ENCODE peak calls at places on chromosomes 12 and 14, in seven cellular contexts. One of them, this sample, is unnamed.

GRCh38 chr14:102138535-102138934 is 1.2 kb upstream of the WDR20 start:
- DNase-seq in lower lobe of right lung: no peak
- DNase-seq in fibroblast of lung: no peak
- DNase-seq in effector memory CD4-positive, alpha-beta T cell: no peak
- DNase-seq in SK-N-SH: no peak
- DNase-seq in ovary: no peak
- DNase-seq in pancreas: no peak
- DNase-seq in this sample: no peak

GRCh38 chr12:104275689-104276088 is 27.9 kb upstream of the EID3 start:
- DNase-seq in fibroblast of lung: no peak
- DNase-seq in effector memory CD4-positive, alpha-beta T cell: no peak
- DNase-seq in ovary: no peak
- DNase-seq in lower lobe of right lung: no peak
- DNase-seq in pancreas: no peak
- DNase-seq in SK-N-SH: no peak
- DNase-seq in this sample: no peak

GRCh38 chr12:19323768-19324167 is 115.5 kb upstream of the AEBP2 start:
- DNase-seq in fibroblast of lung: no peak
- DNase-seq in effector memory CD4-positive, alpha-beta T cell: no peak
- DNase-seq in SK-N-SH: no peak
- DNase-seq in pancreas: no peak
- DNase-seq in lower lobe of right lung: no peak
- DNase-seq in ovary: no peak
- DNase-seq in this sample: no peak

GRCh38 chr14:74389980-74390379 is 36.0 kb downstream of the SYNDIG1L start:
- DNase-seq in lower lobe of right lung: no peak
- DNase-seq in pancreas: peak; percentile 65
- DNase-seq in fibroblast of lung: no peak
- DNase-seq in ovary: no peak
- DNase-seq in SK-N-SH: no peak
- DNase-seq in effector memory CD4-positive, alpha-beta T cell: no peak
- DNase-seq in this sample: no peak

GRCh38 chr12:77606348-77606747 is 224.3 kb upstream of the NAV3 start:
- DNase-seq in effector memory CD4-positive, alpha-beta T cell: no peak
- DNase-seq in pancreas: no peak
- DNase-seq in ovary: no peak
- DNase-seq in SK-N-SH: no peak
- DNase-seq in fibroblast of lung: no peak
- DNase-seq in lower lobe of right lung: no peak
- DNase-seq in this sample: no peak

GRCh38 chr12:29148958-29149690 is at the start of gene FAR2:
- DNase-seq in lower lobe of right lung: peak; percentile 76
- DNase-seq in ovary: no peak
- DNase-seq in SK-N-SH: peak; percentile 85
- DNase-seq in pancreas: peak; percentile 65
- DNase-seq in fibroblast of lung: peak; percentile 53
- DNase-seq in effector memory CD4-positive, alpha-beta T cell: peak; percentile 31
- DNase-seq in this sample: peak; percentile 91

GRCh38 chr14:77051101-77051500 is 22.6 kb upstream of the IRF2BPL start:
- DNase-seq in SK-N-SH: peak; percentile 64
- DNase-seq in pancreas: no peak
- DNase-seq in ovary: no peak
- DNase-seq in fibroblast of lung: no peak
- DNase-seq in lower lobe of right lung: peak; percentile 88
- DNase-seq in effector memory CD4-positive, alpha-beta T cell: no peak
- DNase-seq in this sample: peak; percentile 89

GRCh38 chr14:71287567-71287966 is 380.3 kb downstream of the PCNX1 start:
- DNase-seq in pancreas: no peak
- DNase-seq in effector memory CD4-positive, alpha-beta T cell: no peak
- DNase-seq in lower lobe of right lung: no peak
- DNase-seq in ovary: no peak
- DNase-seq in fibroblast of lung: no peak
- DNase-seq in SK-N-SH: no peak
- DNase-seq in this sample: no peak

GRCh38 chr12:115337693-115338543 is 653.9 kb upstream of the TBX3 start:
- DNase-seq in effector memory CD4-positive, alpha-beta T cell: no peak
- DNase-seq in pancreas: no peak
- DNase-seq in lower lobe of right lung: no peak
- DNase-seq in ovary: no peak
- DNase-seq in fibroblast of lung: peak; percentile 88
- DNase-seq in SK-N-SH: no peak
- DNase-seq in this sample: no peak

GRCh38 chr14:91754819-91755218 is 22.9 kb upstream of the CATSPERB start:
- DNase-seq in SK-N-SH: no peak
- DNase-seq in effector memory CD4-positive, alpha-beta T cell: no peak
- DNase-seq in fibroblast of lung: no peak
- DNase-seq in ovary: no peak
- DNase-seq in lower lobe of right lung: no peak
- DNase-seq in pancreas: peak; percentile 31
- DNase-seq in this sample: no peak

GRCh38 chr14:56390859-56391258 is 188.7 kb upstream of the TMEM260 start:
- DNase-seq in SK-N-SH: no peak
- DNase-seq in fibroblast of lung: no peak
- DNase-seq in lower lobe of right lung: no peak
- DNase-seq in pancreas: no peak
- DNase-seq in ovary: no peak
- DNase-seq in effector memory CD4-positive, alpha-beta T cell: no peak
- DNase-seq in this sample: no peak

GRCh38 chr12:16828891-16829290 is 222.9 kb upstream of the LMO3 start:
- DNase-seq in effector memory CD4-positive, alpha-beta T cell: no peak
- DNase-seq in lower lobe of right lung: no peak
- DNase-seq in SK-N-SH: no peak
- DNase-seq in ovary: no peak
- DNase-seq in fibroblast of lung: no peak
- DNase-seq in pancreas: no peak
- DNase-seq in this sample: no peak

GRCh38 chr12:67269632-67270578 is 747 bp downstream of the CAND1 start:
- DNase-seq in SK-N-SH: peak; percentile 72
- DNase-seq in lower lobe of right lung: peak; percentile 63
- DNase-seq in pancreas: peak; percentile 80
- DNase-seq in ovary: peak; percentile 59
- DNase-seq in fibroblast of lung: peak; percentile 39
- DNase-seq in effector memory CD4-positive, alpha-beta T cell: peak; percentile 31
- DNase-seq in this sample: peak; percentile 93

GRCh38 chr14:51283402-51283825 is 43.4 kb downstream of the TMX1 start:
- DNase-seq in pancreas: no peak
- DNase-seq in effector memory CD4-positive, alpha-beta T cell: no peak
- DNase-seq in lower lobe of right lung: no peak
- DNase-seq in fibroblast of lung: peak; percentile 85
- DNase-seq in SK-N-SH: peak; percentile 68
- DNase-seq in ovary: no peak
- DNase-seq in this sample: no peak

GRCh38 chr12:114238808-114239207 is 167.1 kb downstream of the TBX5 start:
- DNase-seq in lower lobe of right lung: no peak
- DNase-seq in effector memory CD4-positive, alpha-beta T cell: no peak
- DNase-seq in SK-N-SH: no peak
- DNase-seq in ovary: no peak
- DNase-seq in pancreas: no peak
- DNase-seq in fibroblast of lung: peak; percentile 61
- DNase-seq in this sample: no peak

GRCh38 chr12:111150476-111150875 is 218.4 kb downstream of the PHETA1 start:
- DNase-seq in fibroblast of lung: no peak
- DNase-seq in lower lobe of right lung: no peak
- DNase-seq in SK-N-SH: no peak
- DNase-seq in effector memory CD4-positive, alpha-beta T cell: no peak
- DNase-seq in ovary: no peak
- DNase-seq in pancreas: no peak
- DNase-seq in this sample: peak; percentile 22

GRCh38 chr14:90444077-90444696 is 47.4 kb downstream of the CALM1 start:
- DNase-seq in pancreas: no peak
- DNase-seq in effector memory CD4-positive, alpha-beta T cell: no peak
- DNase-seq in fibroblast of lung: peak; percentile 9
- DNase-seq in lower lobe of right lung: peak; percentile 89
- DNase-seq in SK-N-SH: no peak
- DNase-seq in ovary: no peak
- DNase-seq in this sample: peak; percentile 63

DNA sequence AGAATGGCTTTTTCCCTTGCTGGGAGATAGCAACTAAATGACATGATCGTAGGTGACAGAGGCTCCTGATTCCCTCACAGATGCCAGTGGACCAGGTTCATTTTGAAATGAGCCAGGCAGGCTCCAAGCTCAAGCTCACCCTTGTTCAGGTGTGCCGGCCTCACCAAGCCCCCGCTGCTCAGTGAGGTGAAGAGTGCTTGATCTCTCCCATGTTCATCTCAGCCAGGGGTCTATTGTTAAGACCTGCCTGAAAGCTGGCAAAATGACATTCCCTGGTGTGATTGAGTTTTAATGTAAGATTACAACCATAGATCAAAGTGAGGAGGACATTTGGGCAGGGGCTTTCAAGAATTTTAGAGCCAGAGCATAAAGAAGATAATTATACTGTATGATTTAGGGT is 497.9 kb downstream of the EGLN3 start:
- DNase-seq in pancreas: no peak
- DNase-seq in fibroblast of lung: no peak
- DNase-seq in SK-N-SH: no peak
- DNase-seq in effector memory CD4-positive, alpha-beta T cell: no peak
- DNase-seq in ovary: no peak
- DNase-seq in lower lobe of right lung: no peak
- DNase-seq in this sample: no peak
- H3K4me1 ChIP-seq in pancreas: no peaks in the 10 kb centered on the region
- H3K4me1 ChIP-seq in fibroblast of lung: no peaks in the 10 kb centered on the region
- H3K4me1 ChIP-seq in SK-N-SH: no peaks in the 10 kb centered on the region
- H3K4me1 ChIP-seq in effector memory CD4-positive, alpha-beta T cell: no peaks in the 10 kb centered on the region
- H3K4me1 ChIP-seq in ovary: peaks cover 7% of the 10 kb centered on the region
- H3K4me1 ChIP-seq in lower lobe of right lung: no peaks in the 10 kb centered on the region
- H3K4me1 ChIP-seq in this sample: no peaks in the 10 kb centered on the region

DNA sequence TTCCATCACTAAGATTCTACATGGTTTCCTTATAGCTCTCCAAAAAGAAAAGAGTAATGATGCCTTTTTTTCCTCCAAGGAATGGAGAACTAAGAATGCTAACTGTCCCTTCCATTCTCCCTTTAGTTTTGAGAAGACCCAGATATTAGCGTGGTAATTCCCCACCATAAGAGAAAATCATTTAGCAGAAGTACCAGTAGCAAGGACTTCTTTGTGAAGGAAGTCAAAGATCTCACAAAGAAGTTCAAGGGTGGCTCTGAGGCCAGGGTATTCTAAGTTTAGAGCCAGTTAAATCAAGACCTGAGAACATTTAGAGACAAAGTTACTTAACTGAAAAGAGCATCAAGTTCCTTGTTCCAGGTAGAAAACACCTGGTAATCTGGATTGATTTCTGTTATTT is 7.3 kb downstream of the USP15 start:
- DNase-seq in ovary: no peak
- DNase-seq in SK-N-SH: no peak
- DNase-seq in lower lobe of right lung: no peak
- DNase-seq in effector memory CD4-positive, alpha-beta T cell: no peak
- DNase-seq in pancreas: no peak
- DNase-seq in fibroblast of lung: no peak
- DNase-seq in this sample: no peak
- H3K4me1 ChIP-seq in ovary: peaks cover 11% of the 10 kb centered on the region
- H3K4me1 ChIP-seq in SK-N-SH: peaks cover 5% of the 10 kb centered on the region
- H3K4me1 ChIP-seq in lower lobe of right lung: peaks cover 96% of the 10 kb centered on the region
- H3K4me1 ChIP-seq in effector memory CD4-positive, alpha-beta T cell: peaks cover 34% of the 10 kb centered on the region
- H3K4me1 ChIP-seq in pancreas: peaks cover 47% of the 10 kb centered on the region
- H3K4me1 ChIP-seq in fibroblast of lung: peaks cover 5% of the 10 kb centered on the region
- H3K4me1 ChIP-seq in this sample: peaks cover 92% of the 10 kb centered on the region

GRCh38 chr12:14664434-14665023 is 31.9 kb downstream of the GUCY2C start:
- DNase-seq in pancreas: no peak
- DNase-seq in fibroblast of lung: peak; percentile 16
- DNase-seq in effector memory CD4-positive, alpha-beta T cell: no peak
- DNase-seq in ovary: no peak
- DNase-seq in lower lobe of right lung: no peak
- DNase-seq in SK-N-SH: peak; percentile 15
- DNase-seq in this sample: no peak

GRCh38 chr12:14668591-14668990 is 27.8 kb downstream of the GUCY2C start:
- DNase-seq in effector memory CD4-positive, alpha-beta T cell: no peak
- DNase-seq in ovary: no peak
- DNase-seq in fibroblast of lung: no peak
- DNase-seq in pancreas: no peak
- DNase-seq in lower lobe of right lung: no peak
- DNase-seq in SK-N-SH: no peak
- DNase-seq in this sample: no peak

GRCh38 chr12:14665354-14666348 is 30.7 kb downstream of the GUCY2C start:
- DNase-seq in SK-N-SH: no peak
- DNase-seq in fibroblast of lung: no peak
- DNase-seq in effector memory CD4-positive, alpha-beta T cell: no peak
- DNase-seq in ovary: no peak
- DNase-seq in pancreas: no peak
- DNase-seq in lower lobe of right lung: no peak
- DNase-seq in this sample: no peak

GRCh38 chr12:14663002-14663401 is 33.4 kb downstream of the GUCY2C start:
- DNase-seq in SK-N-SH: no peak
- DNase-seq in lower lobe of right lung: no peak
- DNase-seq in fibroblast of lung: no peak
- DNase-seq in pancreas: no peak
- DNase-seq in ovary: no peak
- DNase-seq in effector memory CD4-positive, alpha-beta T cell: no peak
- DNase-seq in this sample: no peak
- H3K4me1 ChIP-seq in SK-N-SH: no peaks in the 10 kb centered on the region
- H3K4me1 ChIP-seq in lower lobe of right lung: no peaks in the 10 kb centered on the region
- H3K4me1 ChIP-seq in fibroblast of lung: no peaks in the 10 kb centered on the region
- H3K4me1 ChIP-seq in pancreas: no peaks in the 10 kb centered on the region
- H3K4me1 ChIP-seq in ovary: no peaks in the 10 kb centered on the region
- H3K4me1 ChIP-seq in effector memory CD4-positive, alpha-beta T cell: no peaks in the 10 kb centered on the region
- H3K4me1 ChIP-seq in this sample: peaks cover 8% of the 10 kb centered on the region

DNA sequence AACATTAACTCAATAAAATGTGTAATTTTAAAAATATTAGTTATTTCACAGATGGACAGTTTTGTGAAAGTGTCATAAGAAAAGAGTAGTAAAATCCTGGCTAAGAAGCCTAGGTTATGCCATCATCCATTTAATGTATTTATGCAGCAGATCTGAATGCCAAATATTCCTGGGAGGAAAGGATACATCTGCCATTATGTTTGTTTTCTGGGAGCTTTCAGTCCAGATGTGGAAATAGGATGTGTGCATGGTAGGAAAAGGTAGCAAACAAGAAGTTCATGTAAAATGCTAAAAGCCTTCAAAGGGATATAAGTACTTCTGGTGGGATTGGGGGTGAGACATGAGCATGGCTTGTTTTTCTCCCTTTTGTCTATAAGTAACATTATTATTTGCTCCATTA is 27.0 kb upstream of the CLEC14A start:
- DNase-seq in SK-N-SH: no peak
- DNase-seq in pancreas: no peak
- DNase-seq in lower lobe of right lung: no peak
- DNase-seq in fibroblast of lung: no peak
- DNase-seq in ovary: no peak
- DNase-seq in effector memory CD4-positive, alpha-beta T cell: no peak
- DNase-seq in this sample: no peak
- H3K4me1 ChIP-seq in SK-N-SH: no peaks in the 10 kb centered on the region
- H3K4me1 ChIP-seq in pancreas: no peaks in the 10 kb centered on the region
- H3K4me1 ChIP-seq in lower lobe of right lung: no peaks in the 10 kb centered on the region
- H3K4me1 ChIP-seq in fibroblast of lung: no peaks in the 10 kb centered on the region
- H3K4me1 ChIP-seq in ovary: no peaks in the 10 kb centered on the region
- H3K4me1 ChIP-seq in effector memory CD4-positive, alpha-beta T cell: no peaks in the 10 kb centered on the region
- H3K4me1 ChIP-seq in this sample: no peaks in the 10 kb centered on the region

GRCh38 chr14:52922059-52922458 is 28.8 kb downstream of the FERMT2 start:
- DNase-seq in fibroblast of lung: no peak
- DNase-seq in SK-N-SH: no peak
- DNase-seq in ovary: no peak
- DNase-seq in effector memory CD4-positive, alpha-beta T cell: no peak
- DNase-seq in pancreas: no peak
- DNase-seq in lower lobe of right lung: no peak
- DNase-seq in this sample: no peak
- H3K4me1 ChIP-seq in fibroblast of lung: peaks cover 33% of the 10 kb centered on the region
- H3K4me1 ChIP-seq in SK-N-SH: peaks cover 47% of the 10 kb centered on the region
- H3K4me1 ChIP-seq in ovary: peaks cover 20% of the 10 kb centered on the region
- H3K4me1 ChIP-seq in effector memory CD4-positive, alpha-beta T cell: peaks cover 19% of the 10 kb centered on the region
- H3K4me1 ChIP-seq in pancreas: peaks cover 46% of the 10 kb centered on the region
- H3K4me1 ChIP-seq in lower lobe of right lung: peaks cover 82% of the 10 kb centered on the region
- H3K4me1 ChIP-seq in this sample: peaks cover 55% of the 10 kb centered on the region

This sample was measured in spleen.